ENCODE peak calls at places on chromosomes 5 and 9, in four cellular contexts. Z is neural progenitor cell, U is K562, M is astrocyte. F is an unnamed sample.

GRCh38 chr5:180860887-180861822 is at the start of gene ZFP62:
- DNase-seq in M (peak; percentile 80), Z (peak; percentile 98), U (peak; percentile 89), F (peak; percentile 95)

GRCh38 chr5:21807953-21808352 is 1045.2 kb downstream of the CDH12 start:
- DNase-seq in Z (no peak), M (no peak), U (no peak), F (no peak)

GRCh38 chr9:137759649-137760321 is 117.8 kb upstream of the CACNA1B start:
- DNase-seq in Z (peak; percentile 86), U (no peak), M (no peak), F (no peak)

GRCh38 chr5:29649321-29649720 is 1544.2 kb upstream of the CDH6 start:
- DNase-seq in M (no peak), Z (no peak), U (no peak), F (no peak)

GRCh38 chr5:111932628-111933027 is 175.6 kb upstream of the NREP start:
- DNase-seq in Z (no peak), M (peak; percentile 61), U (no peak), F (no peak)

GRCh38 chr5:685262-686171 is 7.6 kb downstream of the TPPP start:
- DNase-seq in U (no peak), M (no peak), Z (no peak), F (peak; percentile 22)

GRCh38 chr5:119080975-119081374 is 10.1 kb downstream of the DMXL1 start:
- DNase-seq in Z (no peak), M (no peak), U (no peak), F (no peak)

GRCh38 chr9:126125577-126125976 is 201.1 kb upstream of the MVB12B start:
- DNase-seq in U (no peak), M (no peak), Z (no peak), F (no peak)

GRCh38 chr9:124489222-124489621 is 18.0 kb downstream of the NR5A1 start:
- DNase-seq in Z (no peak), U (no peak), M (peak; percentile 10), F (no peak)

GRCh38 chr5:15346738-15347137 is 153.2 kb upstream of the FBXL7 start:
- DNase-seq in U (no peak), M (no peak), Z (no peak), F (no peak)

GRCh38 chr5:173835662-173836061 is 52.5 kb upstream of the CPEB4 start:
- DNase-seq in M (no peak), U (no peak), Z (no peak), F (no peak)

GRCh38 chr5:1223278-1223670 is 1.9 kb upstream of the SLC6A18 start:
- DNase-seq in U (no peak), Z (no peak), M (no peak), F (no peak)

GRCh38 chr5:55621218-55621617 is 86.5 kb upstream of the PLPP1 start:
- DNase-seq in M (no peak), U (no peak), Z (no peak), F (no peak)

GRCh38 chr9:128684325-128685021 is 4.5 kb upstream of the SET start:
- DNase-seq in Z (peak; percentile 85), U (peak; percentile 61), M (peak; percentile 53), F (peak; percentile 87)

GRCh38 chr9:92947268-92948031 is at the start of gene FGD3:
- DNase-seq in U (no peak), Z (peak; percentile 38), M (peak; percentile 5), F (peak; percentile 49)

GRCh38 chr9:76818271-76818670 is 54.0 kb downstream of the PCA3 start:
- DNase-seq in U (no peak), M (peak; percentile 98), Z (no peak), F (peak; percentile 49)

GRCh38 chr9:21553441-21553840 is 71.3 kb upstream of the IFNE start:
- DNase-seq in M (no peak), U (no peak), Z (no peak), F (no peak)

GRCh38 chr9:21549890-21550289 is 67.8 kb upstream of the IFNE start:
- DNase-seq in M (no peak), Z (no peak), U (no peak), F (no peak)

GRCh38 chr9:21551401-21551800 is 69.3 kb upstream of the IFNE start:
- DNase-seq in Z (no peak), U (no peak), M (no peak), F (no peak)

GRCh38 chr9:21550392-21550791 is 68.3 kb upstream of the IFNE start:
- DNase-seq in Z (no peak), M (no peak), U (no peak), F (no peak)

GRCh38 chr9:21552244-21552825 is 70.2 kb upstream of the IFNE start:
- DNase-seq in U (no peak), Z (no peak), M (no peak), F (no peak)
- H3K4me2 ChIP-seq in U (no peak overlapping the region), Z (peak overlapping the region; percentile 25), M (peak overlapping the region; percentile 90), F (no peak overlapping the region)

GRCh38 chr5:13946111-13946510 is 1.6 kb upstream of the DNAH5 start:
- DNase-seq in U (no peak), Z (no peak), M (peak; percentile 55), F (no peak)
- H3K4me2 ChIP-seq in U (no peak overlapping the region), Z (no peak overlapping the region), M (no peak overlapping the region), F (no peak overlapping the region)

GRCh38 chr5:31767335-31768031 is 128.6 kb downstream of the PDZD2 start:
- DNase-seq in Z (no peak), U (no peak), M (no peak), F (no peak)
- H3K4me2 ChIP-seq in Z (no peak overlapping the region), U (no peak overlapping the region), M (no peak overlapping the region), F (no peak overlapping the region)

DNA sequence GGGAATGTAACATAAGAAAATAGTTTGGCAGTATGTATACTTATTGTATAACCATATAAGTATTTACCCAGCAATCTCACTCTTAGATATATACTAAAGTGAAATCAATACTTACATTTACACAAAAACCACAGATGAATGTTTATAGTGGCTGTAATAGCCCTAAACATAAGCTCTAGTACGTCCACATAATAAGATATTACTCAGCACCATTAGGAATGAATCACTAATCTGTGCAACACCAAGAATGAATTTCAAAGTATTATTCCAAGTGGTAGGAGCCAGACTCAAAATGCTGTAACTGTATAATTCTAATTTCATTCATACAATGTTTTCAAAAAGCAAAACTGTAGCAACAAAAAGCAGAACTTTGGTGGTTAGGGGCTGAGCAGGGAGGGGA is 11.8 kb upstream of the C5orf46 start:
- DNase-seq in Z (no peak), M (peak; percentile 58), U (no peak), F (no peak)
- H3K4me2 ChIP-seq in Z (no peak overlapping the region), M (peak overlapping the region; percentile 6), U (no peak overlapping the region), F (no peak overlapping the region)

GRCh38 chr5:141398608-141399007 is 861 bp downstream of the PCDHGB5 start:
- DNase-seq in Z (no peak), M (no peak), U (no peak), F (no peak)
- H3K4me2 ChIP-seq in Z (no peak overlapping the region), M (peak overlapping the region; percentile 48), U (no peak overlapping the region), F (no peak overlapping the region)

GRCh38 chr5:124661317-124662141 is 84.9 kb downstream of the ZNF608 start:
- DNase-seq in U (no peak), Z (peak; percentile 88), M (peak; percentile 97), F (no peak)

GRCh38 chr5:124662261-124662781 is 84.1 kb downstream of the ZNF608 start:
- DNase-seq in M (no peak), Z (peak; percentile 62), U (peak; percentile 23), F (no peak)

GRCh38 chr5:124659798-124660197 is 86.6 kb downstream of the ZNF608 start:
- DNase-seq in M (no peak), U (no peak), Z (no peak), F (no peak)

GRCh38 chr5:124658867-124659557 is 87.4 kb downstream of the ZNF608 start:
- DNase-seq in M (no peak), U (no peak), Z (no peak), F (no peak)

DNA sequence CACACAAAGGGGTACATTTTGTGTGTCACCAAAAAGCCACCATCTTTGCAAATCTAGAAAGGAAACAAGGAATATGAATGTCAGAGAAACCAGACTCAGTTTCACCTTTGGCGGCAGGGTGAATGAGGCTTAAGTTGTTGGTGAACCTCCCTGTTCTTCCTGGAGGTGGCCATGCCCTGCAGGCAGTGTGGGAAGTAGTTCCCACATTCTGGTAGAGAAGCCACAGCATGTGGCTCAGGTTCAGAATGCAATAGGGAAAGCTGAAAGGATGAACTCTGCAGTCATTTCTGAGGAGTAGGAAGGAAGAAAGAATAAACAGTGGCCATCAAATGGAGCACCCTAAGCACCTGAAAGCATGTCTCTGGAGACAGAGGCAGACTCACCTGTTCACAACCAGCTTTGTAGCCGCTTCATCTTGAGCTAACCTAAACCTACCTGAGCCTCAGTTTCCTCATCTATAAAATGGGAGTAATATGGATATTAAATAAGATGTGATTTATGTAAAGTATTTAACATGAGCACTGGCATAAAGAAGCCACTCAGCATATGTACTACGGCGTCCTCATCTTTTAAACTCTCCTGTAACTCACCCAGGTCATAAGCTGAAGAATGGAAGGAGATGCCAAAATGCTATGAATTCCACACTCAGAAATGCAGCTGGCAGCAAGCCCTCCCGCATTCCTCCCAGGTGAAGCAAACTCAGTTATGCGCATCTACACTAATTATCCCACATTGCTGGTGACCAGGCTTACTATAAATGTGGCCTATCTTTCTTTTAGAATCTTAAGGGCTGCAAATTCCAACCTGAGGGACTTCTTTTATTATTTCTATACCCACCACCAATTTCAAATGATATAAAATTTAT is 86.0 kb downstream of the ZNF608 start:
- DNase-seq in U (no peak), Z (peak; percentile 22), M (peak; percentile 78), F (no peak)
- H3K4me2 ChIP-seq in U (no peak overlapping the region), Z (peak overlapping the region; percentile 75), M (peak overlapping the region; percentile 79), F (peak overlapping the region; percentile 50)

GRCh38 chr9:121842612-121842978 is 191.2 kb downstream of the DAB2IP start:
- DNase-seq in Z (no peak), M (peak; percentile 59), U (no peak), F (no peak)
- H3K4me2 ChIP-seq in Z (no peak overlapping the region), M (peak overlapping the region; percentile 60), U (no peak overlapping the region), F (no peak overlapping the region)

GRCh38 chr5:61331407-61332368 is at the start of gene ZSWIM6:
- DNase-seq in M (peak; percentile 97), U (peak; percentile 96), Z (peak; percentile 100), F (peak; percentile 98)

GRCh38 chr5:61334224-61335196 is 2.5 kb downstream of the ZSWIM6 start:
- DNase-seq in M (peak; percentile 86), Z (peak; percentile 76), U (no peak), F (no peak)

GRCh38 chr5:61332891-61333350 is 863 bp downstream of the ZSWIM6 start:
- DNase-seq in M (peak; percentile 53), Z (peak; percentile 55), U (peak; percentile 35), F (peak; percentile 31)

GRCh38 chr5:61332369-61332745 is 299 bp downstream of the ZSWIM6 start:
- DNase-seq in Z (peak; percentile 79), U (no peak), M (no peak), F (no peak)

DNA sequence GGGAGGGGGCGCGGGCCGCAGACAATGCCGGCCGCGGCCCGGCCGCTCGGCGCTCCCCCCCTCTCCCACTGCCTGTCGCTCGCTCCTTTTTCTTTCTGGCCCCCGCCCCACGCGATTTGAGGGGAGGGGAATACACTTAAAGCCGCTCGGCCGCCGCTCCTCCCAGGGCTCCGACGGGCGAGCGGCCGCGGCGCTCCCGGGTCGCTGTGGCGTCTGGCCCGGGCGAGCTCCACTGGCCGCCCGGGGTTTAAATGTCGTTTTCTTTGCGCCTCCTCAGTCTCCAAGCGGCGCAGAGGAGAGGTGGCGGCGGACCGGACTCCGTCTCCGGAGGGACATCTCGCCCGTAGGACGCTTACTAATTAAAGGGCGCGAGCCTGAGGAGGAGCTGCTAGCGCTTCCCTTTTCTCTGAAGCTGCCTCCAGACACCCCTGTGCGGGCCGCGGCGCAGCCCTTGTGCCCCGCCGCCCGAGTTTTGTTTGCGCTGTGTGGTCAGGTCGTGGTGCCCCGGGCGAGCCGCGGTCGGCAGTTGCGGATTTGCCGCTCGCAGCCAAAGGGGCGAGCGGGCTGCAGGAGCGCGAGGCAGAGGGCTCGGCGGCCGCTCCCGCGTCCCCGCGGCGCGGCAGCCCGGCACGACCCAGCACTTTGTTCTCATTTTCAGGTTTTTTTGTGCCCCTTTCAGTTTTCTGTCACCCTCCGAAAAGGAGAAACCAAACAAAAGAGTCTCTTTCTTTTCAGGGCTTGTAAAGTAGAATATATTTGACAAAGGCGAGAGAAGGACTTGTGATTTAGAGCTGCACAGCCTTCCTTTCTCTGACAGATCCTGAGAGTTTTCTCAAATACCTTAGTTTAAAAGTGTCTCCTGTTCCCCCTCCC is 1.5 kb downstream of the ZSWIM6 start:
- DNase-seq in U (peak; percentile 28), M (no peak), Z (peak; percentile 68), F (no peak)
- H3K4me2 ChIP-seq in U (peak overlapping the region; percentile 52), M (peak overlapping the region; percentile 93), Z (peak overlapping the region; percentile 91), F (peak overlapping the region; percentile 39)

F was measured in H9.